ENCODE peak calls at places on chromosome 19, in eight cellular contexts. W, J, M, L, V, Q, H and P are unnamed samples.

GRCh38 chr19:47309038-47309437 is 623 bp upstream of the C5AR1 start:
- DNase-seq in W (no peak), J (no peak), M (peak), L (no peak), V (no peak), Q (no peak), H (no peak), P (no peak)

GRCh38 chr19:33290082-33290815 is 12.1 kb downstream of the CEBPA start:
- DNase-seq in W (no peak), J (no peak), M (no peak), L (no peak), V (no peak), Q (no peak), H (no peak), P (no peak)

GRCh38 chr19:39928357-39928725 is 6.1 kb downstream of the FCGBP start:
- DNase-seq in W (no peak), J (no peak), M (no peak), L (no peak), V (no peak), Q (no peak), H (no peak), P (peak)

GRCh38 chr19:374183-374885 is 29.7 kb upstream of the MIER2 start:
- DNase-seq in W (no peak), J (no peak), M (no peak), L (no peak), V (no peak), Q (no peak), H (peak), P (no peak)

GRCh38 chr19:19647037-19647835 is 3.8 kb upstream of the GMIP start:
- DNase-seq in W (no peak), J (no peak), M (no peak), L (no peak), V (no peak), Q (no peak), H (no peak), P (no peak)

GRCh38 chr19:39740395-39740794 is 2.6 kb upstream of the CLC start:
- DNase-seq in W (no peak), J (no peak), M (no peak), L (no peak), V (no peak), Q (no peak), H (no peak), P (no peak)

GRCh38 chr19:6891761-6892385 is 4.5 kb downstream of the ADGRE1 start:
- DNase-seq in W (no peak), J (no peak), M (no peak), L (no peak), V (no peak), Q (no peak), H (no peak), P (no peak)

GRCh38 chr19:51000981-51001380 is 423 bp downstream of the KLK8 start:
- DNase-seq in W (no peak), J (no peak), M (no peak), L (no peak), V (no peak), Q (no peak), H (no peak), P (no peak)

GRCh38 chr19:40217921-40218890 is at the start of gene TTC9B:
- DNase-seq in W (no peak), J (no peak), M (peak), L (no peak), V (peak), Q (peak), H (no peak), P (no peak)

GRCh38 chr19:19997656-19998268 is 41.5 kb downstream of the ZNF682 start:
- DNase-seq in W (no peak), J (no peak), M (peak), L (no peak), V (peak), Q (peak), H (no peak), P (no peak)

GRCh38 chr19:46520616-46521015 is 24.9 kb upstream of the PNMA8B start:
- DNase-seq in W (no peak), J (no peak), M (no peak), L (no peak), V (no peak), Q (no peak), H (no peak), P (no peak)

GRCh38 chr19:29381353-29382203 is 144.2 kb upstream of the VSTM2B start:
- DNase-seq in W (no peak), J (no peak), M (no peak), L (no peak), V (no peak), Q (no peak), H (no peak), P (peak)

GRCh38 chr19:32265991-32266390 is 79.4 kb upstream of the ZNF507 start:
- DNase-seq in W (no peak), J (no peak), M (no peak), L (no peak), V (no peak), Q (no peak), H (no peak), P (no peak)